ENCODE peak calls at places on chromosomes 13 and 19, in nine cellular contexts. U is RWPE1; W is activated naive CD8-positive, alpha-beta T cell treated with anti-CD3 and anti-CD28 coated beads, Interleukin-2, amount 10 ng/mL, durations not matched to agents 7 days and 5 days; E is activated T-cell treated with anti-CD3 and anti-CD28 coated beads for 48 hours; Z is IMR-90; X is astrocyte of the spinal cord; J is WTC11; L is tibial artery; H is stimulated activated CD4-positive, alpha-beta T cell treated with anti-CD3 and anti-CD28 coated beads, Interleukin-4, amount 100 ng/mL, for 1 hour. N is an unnamed sample.

GRCh38 chr13:21871302-21871862 is 200.5 kb downstream of the FGF9 start:
- DNase-seq in U (no peak), W (no peak), E (no peak), Z (no peak), X (no peak), J (no peak), L (no peak), H (no peak), N (no peak)

GRCh38 chr19:36093687-36094086 is 17.3 kb upstream of the OVOL3 start:
- DNase-seq in U (no peak), W (no peak), E (no peak), Z (no peak), X (no peak), J (no peak), L (no peak), H (no peak), N (no peak)

GRCh38 chr13:64471916-64472315 is 2758.2 kb downstream of the PCDH9 start:
- DNase-seq in U (peak), W (no peak), E (no peak), Z (peak), X (peak), J (no peak), L (no peak), H (no peak), N (no peak)

GRCh38 chr19:50328257-50329145 is 676 bp downstream of the KCNC3 start:
- DNase-seq in U (no peak), W (peak), E (peak), Z (no peak), X (no peak), J (peak), L (no peak), H (peak), N (no peak)

GRCh38 chr13:68550330-68550729 is 1320.2 kb upstream of the PCDH9 start:
- DNase-seq in U (no peak), W (no peak), E (no peak), Z (no peak), X (no peak), J (no peak), L (no peak), H (no peak), N (no peak)

GRCh38 chr13:98416408-98416807 is 160.5 kb downstream of the STK24 start:
- DNase-seq in U (no peak), W (no peak), E (no peak), Z (no peak), X (no peak), J (no peak), L (no peak), H (no peak), N (peak)

GRCh38 chr13:32040689-32041088 is 9.1 kb downstream of the FRY start:
- DNase-seq in U (no peak), W (no peak), E (no peak), Z (peak), X (no peak), J (no peak), L (no peak), H (no peak), N (no peak)

GRCh38 chr13:20441066-20441465 is 84.6 kb downstream of the CRYL1 start:
- DNase-seq in U (no peak), W (no peak), E (no peak), Z (no peak), X (no peak), J (no peak), L (no peak), H (no peak), N (no peak)

GRCh38 chr13:60733933-60734332 is 336.9 kb downstream of the TDRD3 start:
- DNase-seq in U (no peak), W (no peak), E (no peak), Z (no peak), X (no peak), J (no peak), L (no peak), H (no peak), N (no peak)

GRCh38 chr19:5896365-5897076 is 7.1 kb downstream of the NDUFA11 start:
- DNase-seq in U (no peak), W (no peak), E (no peak), Z (no peak), X (no peak), J (no peak), L (no peak), H (no peak), N (no peak)

GRCh38 chr19:13026478-13026999 is 31.3 kb downstream of the NFIX start:
- DNase-seq in U (no peak), W (no peak), E (no peak), Z (peak), X (no peak), J (no peak), L (no peak), H (no peak), N (no peak)

GRCh38 chr13:62320129-62320724 is 904.6 kb upstream of the PCDH20 start:
- DNase-seq in U (peak), W (no peak), E (no peak), Z (peak), X (peak), J (no peak), L (no peak), H (no peak), N (no peak)

GRCh38 chr13:43058318-43058674 is 34.9 kb downstream of the DNAJC15 start:
- DNase-seq in U (peak), W (no peak), E (no peak), Z (peak), X (peak), J (peak), L (no peak), H (no peak), N (no peak)

GRCh38 chr13:49112782-49113525 is 107.2 kb upstream of the MLNR start:
- DNase-seq in U (no peak), W (no peak), E (no peak), Z (peak), X (no peak), J (no peak), L (no peak), H (no peak), N (no peak)

GRCh38 chr19:52270266-52270885 is 989 bp downstream of the ZNF766 start:
- DNase-seq in U (peak), W (peak), E (no peak), Z (peak), X (no peak), J (no peak), L (no peak), H (no peak), N (no peak)

GRCh38 chr19:4861147-4861546 is 6.3 kb downstream of the PLIN3 start:
- DNase-seq in U (no peak), W (no peak), E (no peak), Z (no peak), X (no peak), J (no peak), L (no peak), H (no peak), N (peak)

GRCh38 chr13:25372275-25373081 is 704 bp downstream of the ATP8A2 start:
- DNase-seq in U (no peak), W (peak), E (no peak), Z (no peak), X (no peak), J (peak), L (no peak), H (no peak), N (no peak)

GRCh38 chr19:2820112-2820702 is 539 bp downstream of the ZNF554 start:
- DNase-seq in U (peak), W (no peak), E (no peak), Z (no peak), X (no peak), J (no peak), L (no peak), H (peak), N (no peak)

GRCh38 chr19:29741776-29742175 is 26.7 kb upstream of the C19orf12 start:
- DNase-seq in U (no peak), W (no peak), E (no peak), Z (no peak), X (no peak), J (no peak), L (no peak), H (no peak), N (no peak)

GRCh38 chr19:42092350-42092749 is 16.4 kb downstream of the ZNF574 start:
- DNase-seq in U (peak), W (peak), E (peak), Z (no peak), X (no peak), J (peak), L (no peak), H (peak), N (no peak)

GRCh38 chr13:45024847-45025246 is 35.5 kb downstream of the GPALPP1 start:
- DNase-seq in U (no peak), W (no peak), E (no peak), Z (no peak), X (no peak), J (no peak), L (no peak), H (no peak), N (no peak)

GRCh38 chr13:48161530-48162179 is 66.8 kb upstream of the MED4 start:
- DNase-seq in U (no peak), W (no peak), E (no peak), Z (no peak), X (no peak), J (no peak), L (peak), H (no peak), N (no peak)

GRCh38 chr13:109655206-109655600 is 131.2 kb downstream of the IRS2 start:
- DNase-seq in U (no peak), W (no peak), E (no peak), Z (no peak), X (no peak), J (no peak), L (no peak), H (no peak), N (no peak)

N was measured in breast epithelium.